ENCODE peak calls at places on chromosomes 4 and X, in four cellular contexts. V is activated CD4-positive, alpha-beta T cell treated with anti-CD3 and anti-CD28 coated beads, Interleukin-2, amount 10 ng/mL, durations not matched to agents 7 days and 5 days; B is SW 1271; Z is left cardiac atrium. X is an unnamed sample.

GRCh38 chr4:173013232-173013932 is 155.2 kb upstream of the GALNT7 start:
- DNase-seq in B (no peak), V (peak), Z (no peak), X (peak)

GRCh38 chr4:13534344-13535063 is 9.8 kb downstream of the NKX3-2 start:
- DNase-seq in V (no peak), Z (no peak), B (no peak), X (no peak)

GRCh38 chrX:69305333-69306062 is 140.2 kb upstream of the PJA1 start:
- DNase-seq in Z (no peak), B (no peak), V (no peak), X (no peak)

GRCh38 chr4:138542191-138542771 is 300.1 kb upstream of the SLC7A11 start:
- DNase-seq in Z (no peak), B (no peak), V (no peak), X (no peak)

GRCh38 chr4:37737456-37737855 is 51.3 kb upstream of the RELL1 start:
- DNase-seq in B (no peak), Z (no peak), V (no peak), X (no peak)

GRCh38 chrX:111868726-111869638 is 7.0 kb upstream of the TRPC5OS start:
- DNase-seq in Z (no peak), V (no peak), B (no peak), X (no peak)

GRCh38 chrX:148363836-148364235 is 136.6 kb upstream of the AFF2 start:
- DNase-seq in V (no peak), Z (no peak), B (no peak), X (no peak)

GRCh38 chr4:1472911-1473518 is 66.8 kb upstream of the NKX1-1 start:
- DNase-seq in Z (peak), B (no peak), V (no peak), X (no peak)

GRCh38 chr4:160375746-160376452 is 1273.0 kb downstream of the RAPGEF2 start:
- DNase-seq in V (no peak), B (no peak), Z (no peak), X (no peak)

GRCh38 chrX:31209005-31209612 is 137.3 kb upstream of the FTHL17 start:
- DNase-seq in B (no peak), Z (no peak), V (no peak), X (no peak)

GRCh38 chrX:152901816-152902501 is 4.1 kb downstream of the ZNF185 start:
- DNase-seq in V (no peak), B (no peak), Z (no peak), X (no peak)

GRCh38 chrX:134886201-134886600 is 104.6 kb upstream of the SMIM10 start:
- DNase-seq in Z (no peak), B (peak), V (no peak), X (no peak)

GRCh38 chr4:3612934-3613333 is 80.7 kb upstream of the LRPAP1 start:
- DNase-seq in Z (no peak), B (no peak), V (no peak), X (no peak)

GRCh38 chr4:7232061-7232616 is 39.8 kb downstream of the SORCS2 start:
- DNase-seq in V (no peak), B (no peak), Z (no peak), X (no peak)

GRCh38 chr4:155950461-155950860 is 3.2 kb downstream of the CTSO start:
- DNase-seq in V (no peak), Z (no peak), B (no peak), X (no peak)

GRCh38 chrX:102067966-102068723 is 57.3 kb upstream of the TCEAL2 start:
- DNase-seq in Z (no peak), V (peak), B (no peak), X (peak)

GRCh38 chr4:13647012-13647411 is 19.5 kb upstream of the BOD1L1 start:
- DNase-seq in B (no peak), Z (no peak), V (no peak), X (no peak)

GRCh38 chr4:186949847-186950246 is 226.2 kb upstream of the FAT1 start:
- DNase-seq in V (no peak), B (no peak), Z (no peak), X (no peak)

GRCh38 chrX:149819371-149819770 is 37.6 kb downstream of the MAGEA9 start:
- DNase-seq in Z (no peak), V (no peak), B (no peak), X (no peak)

GRCh38 chrX:47958943-47959342 is 44.8 kb downstream of the ZNF182 start:
- DNase-seq in B (no peak), Z (no peak), V (peak), X (peak)

GRCh38 chr4:2260336-2261109 is 1.4 kb downstream of the MXD4 start:
- DNase-seq in V (no peak), B (no peak), Z (peak), X (no peak)

GRCh38 chr4:20474119-20474518 is 222.4 kb downstream of the SLIT2 start:
- DNase-seq in V (no peak), Z (no peak), B (no peak), X (no peak)

X was measured in central memory CD4-positive, alpha-beta T cell.